ENCODE peak calls at places on chromosomes 2 and 18, in ten cellular contexts. N, Z, J, R, B, K, H, M, D and V are unnamed samples.

GRCh38 chr2:227460833-227461232 is 11.1 kb upstream of the AGFG1 start:
- DNase-seq in N (no peak), Z (no peak), J (no peak), R (no peak), B (no peak), K (no peak), H (peak), M (no peak), D (no peak), V (no peak)

GRCh38 chr2:135494503-135494902 is 36.5 kb downstream of the ZRANB3 start:
- DNase-seq in N (peak), Z (no peak), J (no peak), R (no peak), B (no peak), K (no peak), H (no peak), M (no peak), D (no peak), V (no peak)

GRCh38 chr18:55337153-55337552 is 250.8 kb downstream of the TCF4 start:
- DNase-seq in N (no peak), Z (no peak), J (no peak), R (no peak), B (no peak), K (no peak), H (no peak), M (no peak), D (no peak), V (no peak)

GRCh38 chr2:232464534-232464865 is 8.5 kb downstream of the ALPI start:
- DNase-seq in N (no peak), Z (no peak), J (no peak), R (no peak), B (no peak), K (no peak), H (no peak), M (no peak), D (no peak), V (no peak)

GRCh38 chr2:210895132-210895531 is 338.7 kb downstream of the CPS1 start:
- DNase-seq in N (no peak), Z (no peak), J (no peak), R (no peak), B (no peak), K (no peak), H (no peak), M (no peak), D (no peak), V (no peak)

GRCh38 chr2:120934891-120935338 is 199.2 kb downstream of the GLI2 start:
- DNase-seq in N (peak), Z (peak), J (no peak), R (peak), B (no peak), K (peak), H (no peak), M (peak), D (peak), V (no peak)

GRCh38 chr2:146532748-146533147 is 1312.1 kb upstream of the ACVR2A start:
- DNase-seq in N (no peak), Z (no peak), J (no peak), R (no peak), B (no peak), K (no peak), H (no peak), M (no peak), D (no peak), V (no peak)

GRCh38 chr2:73091164-73091563 is 19.7 kb upstream of the SFXN5 start:
- DNase-seq in N (peak), Z (no peak), J (no peak), R (no peak), B (no peak), K (no peak), H (no peak), M (no peak), D (no peak), V (no peak)

GRCh38 chr2:216215991-216216390 is 106.8 kb downstream of the XRCC5 start:
- DNase-seq in N (no peak), Z (no peak), J (no peak), R (no peak), B (no peak), K (no peak), H (no peak), M (no peak), D (no peak), V (no peak)

GRCh38 chr2:128469203-128469602 is 150.5 kb upstream of the HS6ST1 start:
- DNase-seq in N (no peak), Z (peak), J (no peak), R (no peak), B (no peak), K (no peak), H (no peak), M (no peak), D (no peak), V (no peak)

GRCh38 chr2:72781500-72781899 is 44.3 kb downstream of the EXOC6B start:
- DNase-seq in N (no peak), Z (no peak), J (no peak), R (no peak), B (no peak), K (no peak), H (no peak), M (no peak), D (no peak), V (no peak)

GRCh38 chr2:178414266-178415247 is 36.4 kb downstream of the PRKRA start:
- DNase-seq in N (peak), Z (peak), J (peak), R (peak), B (peak), K (peak), H (peak), M (peak), D (peak), V (peak)

GRCh38 chr2:191571163-191571769 is 106.7 kb upstream of the NABP1 start:
- DNase-seq in N (peak), Z (peak), J (no peak), R (no peak), B (no peak), K (no peak), H (no peak), M (no peak), D (peak), V (no peak)

GRCh38 chr18:42164556-42164955 is 209.5 kb downstream of the PIK3C3 start:
- DNase-seq in N (no peak), Z (no peak), J (no peak), R (no peak), B (no peak), K (no peak), H (no peak), M (no peak), D (no peak), V (no peak)

GRCh38 chr2:170930132-170931109 is 1.4 kb downstream of the GORASP2 start:
- DNase-seq in N (peak), Z (peak), J (peak), R (no peak), B (peak), K (no peak), H (peak), M (no peak), D (peak), V (peak)

GRCh38 chr2:241038374-241039180 is 40.2 kb downstream of the SNED1 start:
- DNase-seq in N (no peak), Z (no peak), J (no peak), R (no peak), B (no peak), K (no peak), H (no peak), M (no peak), D (no peak), V (no peak)

GRCh38 chr18:72541871-72542690 is 2.1 kb downstream of the CBLN2 start:
- DNase-seq in N (peak), Z (no peak), J (no peak), R (no peak), B (no peak), K (no peak), H (no peak), M (no peak), D (no peak), V (no peak)

GRCh38 chr2:174337337-174338154 is 2.8 kb downstream of the SP9 start:
- DNase-seq in N (no peak), Z (no peak), J (no peak), R (no peak), B (no peak), K (no peak), H (no peak), M (no peak), D (no peak), V (no peak)

GRCh38 chr2:181411105-181411849 is 45.9 kb upstream of the ITGA4 start:
- DNase-seq in N (no peak), Z (no peak), J (no peak), R (no peak), B (no peak), K (no peak), H (no peak), M (no peak), D (no peak), V (peak)

GRCh38 chr2:63034575-63034974 is 16.1 kb upstream of the OTX1 start:
- DNase-seq in N (no peak), Z (no peak), J (no peak), R (no peak), B (no peak), K (no peak), H (no peak), M (no peak), D (no peak), V (no peak)

GRCh38 chr2:42967959-42968674 is 175.7 kb upstream of the HAAO start:
- DNase-seq in N (peak), Z (no peak), J (no peak), R (no peak), B (no peak), K (peak), H (no peak), M (peak), D (no peak), V (no peak)

GRCh38 chr2:1816414-1816911 is 72.1 kb upstream of the PXDN start:
- DNase-seq in N (peak), Z (no peak), J (no peak), R (peak), B (no peak), K (peak), H (no peak), M (peak), D (no peak), V (no peak)

GRCh38 chr2:8534729-8535397 is 147.0 kb upstream of the ID2 start:
- DNase-seq in N (peak), Z (no peak), J (no peak), R (peak), B (no peak), K (peak), H (no peak), M (peak), D (no peak), V (peak)

GRCh38 chr2:201788371-201788770 is 7.6 kb upstream of the ALS2 start:
- DNase-seq in N (no peak), Z (no peak), J (no peak), R (no peak), B (no peak), K (no peak), H (no peak), M (no peak), D (no peak), V (no peak)

GRCh38 chr18:3340015-3340681 is 78.2 kb downstream of the MYL12B start:
- DNase-seq in N (no peak), Z (no peak), J (no peak), R (no peak), B (no peak), K (no peak), H (no peak), M (no peak), D (no peak), V (no peak)

GRCh38 chr18:36593001-36593400 is 235.8 kb downstream of the TPGS2 start:
- DNase-seq in N (no peak), Z (no peak), J (no peak), R (no peak), B (no peak), K (no peak), H (no peak), M (no peak), D (no peak), V (no peak)

GRCh38 chr2:231002641-231003040 is 6.7 kb downstream of the SPATA3 start:
- DNase-seq in N (no peak), Z (no peak), J (no peak), R (no peak), B (no peak), K (no peak), H (no peak), M (no peak), D (no peak), V (no peak)

GRCh38 chr2:203705184-203705583 is 1.3 kb upstream of the CD28 start:
- DNase-seq in N (no peak), Z (no peak), J (no peak), R (no peak), B (no peak), K (no peak), H (peak), M (no peak), D (no peak), V (no peak)

GRCh38 chr2:120312861-120313694 is 32.9 kb upstream of the INHBB start:
- DNase-seq in N (peak), Z (peak), J (peak), R (peak), B (peak), K (peak), H (peak), M (peak), D (peak), V (peak)

GRCh38 chr2:239780236-239780997 is 244.7 kb downstream of the NDUFA10 start:
- DNase-seq in N (no peak), Z (no peak), J (no peak), R (no peak), B (no peak), K (peak), H (no peak), M (no peak), D (no peak), V (no peak)

GRCh38 chr18:10420561-10421352 is 33.7 kb upstream of the APCDD1 start:
- DNase-seq in N (peak), Z (no peak), J (no peak), R (no peak), B (no peak), K (no peak), H (no peak), M (no peak), D (no peak), V (no peak)

GRCh38 chr2:27237341-27237945 is 20.3 kb downstream of the CAD start:
- DNase-seq in N (no peak), Z (no peak), J (no peak), R (no peak), B (no peak), K (no peak), H (no peak), M (no peak), D (no peak), V (no peak)

GRCh38 chr2:84894758-84895520 is 10.5 kb upstream of the TMSB10 start:
- DNase-seq in N (no peak), Z (no peak), J (no peak), R (no peak), B (no peak), K (no peak), H (no peak), M (no peak), D (no peak), V (no peak)

GRCh38 chr2:85631316-85631715 is 15.3 kb downstream of the USP39 start:
- DNase-seq in N (no peak), Z (no peak), J (no peak), R (no peak), B (no peak), K (no peak), H (no peak), M (no peak), D (no peak), V (no peak)

GRCh38 chr18:62784338-62784965 is 69.1 kb downstream of the PHLPP1 start:
- DNase-seq in N (no peak), Z (no peak), J (no peak), R (no peak), B (peak), K (no peak), H (no peak), M (no peak), D (no peak), V (no peak)

GRCh38 chr2:216742411-216742810 is 47.1 kb upstream of the IGFBP5 start:
- DNase-seq in N (no peak), Z (no peak), J (no peak), R (no peak), B (no peak), K (peak), H (no peak), M (peak), D (no peak), V (no peak)

GRCh38 chr2:95207111-95207961 is at the start of gene ZNF892:
- DNase-seq in N (peak), Z (peak), J (peak), R (peak), B (peak), K (peak), H (peak), M (peak), D (peak), V (peak)

GRCh38 chr18:49227456-49227855 is 233.0 kb downstream of the DYM start:
- DNase-seq in N (no peak), Z (no peak), J (no peak), R (no peak), B (no peak), K (no peak), H (peak), M (no peak), D (no peak), V (no peak)